ENCODE peak calls at places on chromosomes 4 and X, in six cellular contexts. F is H9, N is IMR-90, D is neuronal stem cell, U is trophoblast cell, W is H1. H is an unnamed sample.

GRCh38 chr4:13455411-13455810 is 28.7 kb downstream of the RAB28 start:
- DNase-seq in D (no peak), N (peak), W (no peak), F (no peak), U (no peak), H (peak)

GRCh38 chrX:78024349-78025108 is 55.1 kb upstream of the PGAM4 start:
- DNase-seq in D (no peak), U (peak), F (peak), N (peak), W (peak), H (peak)

GRCh38 chr4:39085891-39086290 is 23.9 kb downstream of the KLHL5 start:
- DNase-seq in N (no peak), F (no peak), D (no peak), U (no peak), W (no peak), H (no peak)

GRCh38 chrX:139831017-139831416 is 101.8 kb downstream of the ATP11C start:
- DNase-seq in W (no peak), U (no peak), N (no peak), F (no peak), D (no peak), H (no peak)

GRCh38 chrX:45309096-45309495 is 108.4 kb upstream of the DIPK2B start:
- DNase-seq in U (no peak), W (no peak), N (peak), D (no peak), F (no peak), H (peak)

GRCh38 chrX:45756562-45756961 is 555.9 kb upstream of the DIPK2B start:
- DNase-seq in U (no peak), F (no peak), W (no peak), D (no peak), N (no peak), H (peak)

GRCh38 chr4:169342906-169343560 is 72.3 kb upstream of the SH3RF1 start:
- DNase-seq in F (no peak), N (peak), W (no peak), U (no peak), D (no peak), H (no peak)

GRCh38 chrX:24184018-24184417 is 34.5 kb downstream of the ZFX start:
- DNase-seq in U (no peak), W (no peak), N (no peak), F (no peak), D (no peak), H (no peak)

GRCh38 chr4:43411226-43411625 is 518.7 kb downstream of the GRXCR1 start:
- DNase-seq in F (no peak), D (no peak), W (no peak), N (peak), U (no peak), H (peak)

GRCh38 chr4:176393306-176394013 is 73.7 kb downstream of the SPCS3 start:
- DNase-seq in U (no peak), F (peak), N (peak), D (peak), W (no peak), H (no peak)

GRCh38 chr4:165874799-165875371 is 1.8 kb downstream of the TLL1 start:
- DNase-seq in W (peak), U (peak), F (peak), N (no peak), D (peak), H (peak)

GRCh38 chr4:1706358-1706757 is 5.8 kb downstream of the SLBP start:
- DNase-seq in N (no peak), D (no peak), F (no peak), W (no peak), U (no peak), H (no peak)

GRCh38 chrX:106927023-106927422 is 6.8 kb downstream of the CLDN2 start:
- DNase-seq in U (no peak), D (no peak), W (no peak), N (no peak), F (no peak), H (no peak)

GRCh38 chrX:151899622-151900021 is 13.1 kb upstream of the MAGEA4 start:
- DNase-seq in U (no peak), D (no peak), N (peak), W (no peak), F (no peak), H (no peak)

GRCh38 chr4:102420563-102421221 is 75.4 kb upstream of the SLC39A8 start:
- DNase-seq in N (peak), F (no peak), W (no peak), U (no peak), D (no peak), H (peak)

GRCh38 chr4:169565606-169566351 is 46.6 kb downstream of the NEK1 start:
- DNase-seq in D (no peak), U (no peak), N (no peak), W (no peak), F (no peak), H (no peak)

GRCh38 chr4:145660064-145660463 is 19.9 kb upstream of the C4orf51 start:
- DNase-seq in D (no peak), F (no peak), U (no peak), W (no peak), N (no peak), H (no peak)

GRCh38 chr4:107791902-107792301 is 32.8 kb upstream of the SGMS2 start:
- DNase-seq in F (no peak), N (no peak), W (no peak), U (no peak), D (no peak), H (no peak)

GRCh38 chr4:915595-915994 is 16.5 kb downstream of the GAK start:
- DNase-seq in W (no peak), N (peak), U (no peak), D (no peak), F (no peak), H (peak)

GRCh38 chrX:110103344-110103743 is 100.4 kb downstream of the TMEM164 start:
- DNase-seq in N (no peak), D (no peak), W (no peak), U (no peak), F (no peak), H (no peak)

GRCh38 chr4:156169011-156169410 is 215.3 kb upstream of the CTSO start:
- DNase-seq in U (peak), N (peak), F (peak), D (peak), W (peak), H (peak)

GRCh38 chrX:51144828-51145442 is 187.7 kb upstream of the NUDT10 start:
- DNase-seq in F (peak), U (peak), D (peak), N (peak), W (peak), H (peak)

GRCh38 chr4:176320976-176321361 is 1.2 kb downstream of the SPCS3 start:
- DNase-seq in W (no peak), F (no peak), U (no peak), N (no peak), D (no peak), H (peak)

GRCh38 chr4:85092943-85093342 is 126.5 kb upstream of the WDFY3 start:
- DNase-seq in W (no peak), U (no peak), F (no peak), D (no peak), N (no peak), H (no peak)

GRCh38 chr4:158998624-158999023 is 104.3 kb upstream of the RAPGEF2 start:
- DNase-seq in N (no peak), F (no peak), W (no peak), D (no peak), U (no peak), H (peak)

GRCh38 chr4:109332926-109333464 is 30.5 kb upstream of the COL25A1 start:
- DNase-seq in W (peak), N (no peak), F (peak), D (no peak), U (no peak), H (no peak)

GRCh38 chr4:183304067-183304466 is 16.0 kb downstream of the CLDN22 start:
- DNase-seq in F (no peak), U (no peak), N (no peak), W (no peak), D (no peak), H (no peak)

GRCh38 chr4:173218411-173219125 is 50.0 kb downstream of the GALNT7 start:
- DNase-seq in N (peak), F (no peak), W (no peak), D (no peak), U (no peak), H (peak)

GRCh38 chrX:16664059-16664458 is 14.1 kb downstream of the S100G start:
- DNase-seq in N (peak), D (no peak), W (no peak), U (no peak), F (no peak), H (peak)

GRCh38 chr4:117001077-117001476 is 84.3 kb downstream of the TRAM1L1 start:
- DNase-seq in D (peak), W (no peak), F (no peak), N (no peak), U (no peak), H (no peak)

GRCh38 chrX:41541381-41541780 is 94.2 kb downstream of the NYX start:
- DNase-seq in D (no peak), N (peak), U (no peak), F (no peak), W (no peak), H (no peak)

GRCh38 chr4:59805176-59805575 is 1395.0 kb upstream of the ADGRL3 start:
- DNase-seq in W (no peak), F (no peak), D (no peak), N (no peak), U (no peak), H (no peak)

GRCh38 chr4:2354127-2354526 is 64.3 kb downstream of the ZFYVE28 start:
- DNase-seq in F (peak), W (no peak), N (no peak), D (no peak), U (no peak), H (no peak)

GRCh38 chr4:100450449-100450848 is 67.4 kb downstream of the EMCN start:
- DNase-seq in D (no peak), N (peak), U (no peak), W (no peak), F (no peak), H (no peak)

GRCh38 chr4:111933703-111934102 is 211.6 kb upstream of the FAM241A start:
- DNase-seq in D (no peak), N (no peak), F (no peak), U (no peak), W (no peak), H (no peak)

DNA sequence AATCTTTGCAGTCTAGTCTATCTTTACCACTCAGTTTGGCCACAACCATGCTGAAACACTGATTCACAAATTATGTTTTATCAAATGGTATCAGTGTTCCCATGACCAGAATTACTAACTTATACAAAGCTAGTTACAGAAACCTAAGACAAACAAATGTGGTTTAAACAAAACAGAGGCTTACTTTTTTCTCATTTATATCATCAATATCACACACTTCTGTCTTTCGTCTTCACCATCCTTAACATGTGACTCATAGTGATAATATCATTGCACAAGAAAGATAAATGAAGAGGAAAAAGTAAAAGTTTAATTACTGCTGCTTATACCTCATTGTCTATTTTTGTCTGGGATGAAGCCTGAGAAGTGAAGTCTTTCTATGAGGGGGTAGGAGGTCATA is 406.6 kb downstream of the PCDH10 start:
- DNase-seq in D (no peak), F (no peak), N (peak), W (no peak), U (no peak), H (peak)
- H4K91ac ChIP-seq in D (no peak), F (no peak), N (no peak), W (no peak), U (no peak), H (no peak)

DNA sequence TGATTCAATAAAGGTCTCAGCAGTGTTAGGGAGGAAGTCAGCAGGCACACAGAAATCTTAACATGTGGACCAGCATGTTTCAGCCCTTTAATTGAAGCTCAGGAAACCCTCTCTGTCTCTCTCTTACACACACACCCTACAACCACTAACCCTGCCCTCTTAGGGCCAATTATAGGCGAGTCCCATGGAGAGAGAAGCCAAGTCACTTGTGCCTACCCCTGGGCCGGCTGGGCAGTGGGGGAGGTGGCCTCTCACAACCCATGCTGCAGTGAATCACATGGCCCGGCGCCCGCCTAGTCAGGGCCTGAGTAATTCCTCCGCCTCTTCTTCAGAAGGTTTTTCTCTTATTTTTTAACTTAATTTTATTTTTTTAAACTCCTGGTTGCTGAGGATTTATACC is 3.7 kb downstream of the FGD1 start:
- DNase-seq in D (no peak), W (no peak), N (peak), U (no peak), F (peak), H (peak)
- H3K18ac ChIP-seq in D (no peak), W (no peak), N (peak), U (no peak), F (no peak), H (no peak)

DNA sequence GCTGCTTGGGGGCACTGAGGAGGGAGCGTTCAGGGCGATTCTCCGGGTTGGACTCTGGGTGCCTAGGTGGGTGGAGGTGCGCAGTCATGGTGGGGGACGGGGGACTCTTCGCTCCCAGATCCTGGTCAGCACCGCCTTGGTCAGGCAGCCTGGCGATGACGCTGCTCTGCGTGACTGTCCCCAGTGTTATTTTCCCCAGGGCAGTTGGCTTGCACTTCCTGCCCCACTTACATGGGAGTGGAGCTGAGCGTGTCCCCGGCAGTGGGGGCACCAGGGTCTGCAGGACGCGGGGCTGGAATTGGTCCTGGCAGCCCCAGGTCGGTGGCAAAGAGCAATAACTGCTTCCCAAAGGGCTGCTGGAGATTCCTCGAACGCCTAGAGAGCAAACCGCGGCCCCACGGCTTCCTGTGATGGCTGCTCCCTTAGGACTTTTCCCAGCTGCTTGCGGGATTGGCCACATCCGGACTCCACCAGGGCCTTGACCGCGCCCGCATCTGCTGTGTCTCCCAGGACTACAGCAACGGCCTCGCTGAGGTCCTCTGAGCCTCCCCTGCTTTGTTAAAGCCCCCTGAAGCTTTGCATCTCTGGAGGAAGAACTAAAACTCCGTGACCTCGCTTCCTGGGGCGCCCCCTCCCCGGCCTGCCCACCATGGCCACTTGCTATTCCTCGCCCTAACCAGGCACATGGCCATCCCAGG is 35.3 kb upstream of the GPR78 start:
- DNase-seq in U (peak), F (no peak), W (no peak), D (no peak), N (no peak), H (peak)
- H4K91ac ChIP-seq in U (peak), F (no peak), W (peak), D (peak), N (no peak), H (no peak)

DNA sequence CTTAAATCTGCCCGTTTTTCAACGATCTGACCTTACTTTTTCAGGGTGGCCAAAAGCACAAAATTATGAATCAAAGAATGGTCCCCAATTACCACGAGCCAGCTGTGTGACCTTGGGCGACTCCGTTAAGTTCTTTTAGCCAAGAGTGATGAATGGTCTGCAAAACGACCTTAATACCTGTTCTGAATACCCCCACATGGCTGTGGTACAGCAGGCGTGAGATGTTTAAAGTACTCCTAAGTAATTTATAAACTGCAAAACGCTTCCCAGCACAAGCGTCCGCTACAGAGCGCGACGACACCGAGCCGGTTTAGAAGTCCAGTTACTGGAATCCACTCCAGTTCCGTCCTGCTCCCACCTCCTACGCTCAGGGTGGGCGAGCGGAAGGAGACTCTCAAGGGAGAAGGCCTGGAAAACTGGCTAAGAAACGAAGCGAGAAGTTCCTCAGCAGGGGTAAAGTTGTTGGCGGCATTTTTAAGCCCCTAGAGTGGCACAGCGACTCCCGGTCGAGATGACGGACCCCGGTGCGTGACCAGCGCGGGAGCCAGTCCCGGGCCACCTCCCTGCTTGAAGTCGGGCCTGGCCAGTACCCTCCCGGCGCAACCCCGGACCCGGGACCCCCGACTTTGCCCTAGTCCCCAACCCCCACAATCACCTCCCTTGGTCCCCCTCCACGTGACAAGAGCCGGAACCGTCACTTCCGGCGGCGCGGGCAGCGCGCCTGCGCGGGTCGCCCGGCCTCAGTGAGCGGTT is 696 bp upstream of the BMP2K start:
- DNase-seq in U (peak), N (peak), F (peak), D (peak), W (peak), H (peak)
- H3K18ac ChIP-seq in U (peak), N (peak), F (peak), D (peak), W (peak), H (peak)

DNA sequence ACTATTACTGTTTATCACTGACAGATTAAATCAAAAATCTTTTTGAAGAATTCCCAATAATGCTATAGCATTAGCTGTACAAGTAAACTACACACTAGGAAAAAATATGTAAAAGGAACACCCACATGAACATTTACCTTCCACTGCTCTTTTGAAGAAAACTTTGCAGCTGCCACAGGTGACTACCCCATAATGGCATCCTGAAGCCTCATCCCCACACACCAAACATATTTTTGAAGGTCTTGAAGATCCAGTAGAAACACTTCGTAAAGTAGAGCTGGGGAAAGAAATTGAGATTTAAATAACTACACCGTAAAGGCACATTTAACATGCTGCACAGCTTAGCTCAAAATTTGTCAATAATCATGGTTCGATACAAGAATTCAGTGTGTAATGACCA is 182.4 kb downstream of the NR3C2 start:
- DNase-seq in F (no peak), N (no peak), U (peak), W (no peak), D (no peak), H (no peak)
- H4K91ac ChIP-seq in F (no peak), N (no peak), U (no peak), W (no peak), D (no peak), H (no peak)

GRCh38 chr4:138562544-138562961 is 320.4 kb upstream of the SLC7A11 start:
- DNase-seq in N (peak), F (no peak), W (no peak), U (no peak), D (no peak), H (peak)
- H3K18ac ChIP-seq in N (peak), F (no peak), W (no peak), U (no peak), D (no peak), H (no peak)

GRCh38 chr4:113028074-113028473 is 21.4 kb upstream of the ANK2 start:
- DNase-seq in W (no peak), U (no peak), D (no peak), N (no peak), F (no peak), H (no peak)
- H4K91ac ChIP-seq in W (no peak), U (no peak), D (no peak), N (no peak), F (no peak), H (no peak)

GRCh38 chr4:128061566-128062536 is 739 bp downstream of the LARP1B start:
- DNase-seq in W (peak), U (peak), F (peak), N (peak), D (peak), H (peak)
- H3K18ac ChIP-seq in W (no peak), U (peak), F (peak), N (no peak), D (peak), H (peak)

DNA sequence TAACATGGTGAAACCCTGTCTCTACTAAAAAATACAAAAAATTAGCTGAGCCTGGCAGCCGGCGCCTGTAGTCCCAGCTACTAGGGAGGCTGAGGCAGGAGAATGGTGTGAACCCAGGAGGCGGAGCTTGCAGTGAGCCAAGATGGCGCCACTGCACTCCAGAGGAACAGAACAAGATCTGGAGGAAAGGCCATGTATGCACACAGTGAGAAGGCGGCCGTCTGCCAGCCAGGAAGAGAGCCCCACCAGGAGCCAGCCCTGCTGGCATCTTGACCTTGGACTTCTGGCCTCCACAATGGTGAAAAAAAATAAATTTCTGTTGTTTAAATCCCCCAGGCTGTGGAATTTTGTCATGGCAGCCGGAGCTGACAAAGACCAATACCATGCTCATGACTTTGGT is 28.2 kb upstream of the MSX1 start:
- DNase-seq in U (no peak), N (no peak), D (no peak), F (no peak), W (no peak), H (no peak)
- H4K91ac ChIP-seq in U (no peak), N (no peak), D (no peak), F (no peak), W (no peak), H (peak)

H was measured in mesenchymal stem cell.